ENCODE peak calls at places on chromosomes 16 and 17, in nine cellular contexts. One of them, this sample, is unnamed.

GRCh38 chr17:49843774-49844350 is 4.0 kb downstream of the TAC4 start:
- DNase-seq in stomach: no peak
- DNase-seq in testis: no peak
- DNase-seq in uterus: no peak
- DNase-seq in tibial nerve: no peak
- DNase-seq in prostate gland: no peak
- DNase-seq in HCT116: no peak
- DNase-seq in adrenal gland: no peak
- DNase-seq in esophagus squamous epithelium: no peak
- DNase-seq in this sample: peak; percentile 24

GRCh38 chr17:39939588-39940419 is 12.3 kb downstream of the LRRC3C start:
- DNase-seq in stomach: no peak
- DNase-seq in testis: peak; percentile 42
- DNase-seq in uterus: peak; percentile 81
- DNase-seq in tibial nerve: no peak
- DNase-seq in prostate gland: no peak
- DNase-seq in HCT116: no peak
- DNase-seq in adrenal gland: no peak
- DNase-seq in esophagus squamous epithelium: no peak
- DNase-seq in this sample: peak; percentile 35

GRCh38 chr17:773467-774319 is 8.4 kb downstream of the GLOD4 start:
- DNase-seq in stomach: no peak
- DNase-seq in testis: no peak
- DNase-seq in uterus: no peak
- DNase-seq in tibial nerve: no peak
- DNase-seq in prostate gland: no peak
- DNase-seq in HCT116: no peak
- DNase-seq in adrenal gland: no peak
- DNase-seq in esophagus squamous epithelium: no peak
- DNase-seq in this sample: no peak

GRCh38 chr16:87487361-87487924 is 5.4 kb downstream of the ZCCHC14 start:
- DNase-seq in stomach: peak; percentile 79
- DNase-seq in testis: peak; percentile 59
- DNase-seq in uterus: no peak
- DNase-seq in tibial nerve: peak; percentile 41
- DNase-seq in prostate gland: no peak
- DNase-seq in HCT116: peak; percentile 69
- DNase-seq in adrenal gland: peak; percentile 60
- DNase-seq in esophagus squamous epithelium: no peak
- DNase-seq in this sample: no peak

GRCh38 chr17:59748591-59748990 is 41.1 kb downstream of the VMP1 start:
- DNase-seq in stomach: no peak
- DNase-seq in testis: no peak
- DNase-seq in uterus: no peak
- DNase-seq in tibial nerve: no peak
- DNase-seq in prostate gland: no peak
- DNase-seq in HCT116: no peak
- DNase-seq in adrenal gland: no peak
- DNase-seq in esophagus squamous epithelium: no peak
- DNase-seq in this sample: no peak

GRCh38 chr17:56798916-56799315 is 34.8 kb downstream of the C17orf67 start:
- DNase-seq in stomach: no peak
- DNase-seq in testis: no peak
- DNase-seq in uterus: no peak
- DNase-seq in tibial nerve: no peak
- DNase-seq in prostate gland: no peak
- DNase-seq in HCT116: no peak
- DNase-seq in adrenal gland: no peak
- DNase-seq in esophagus squamous epithelium: no peak
- DNase-seq in this sample: no peak

GRCh38 chr17:60173304-60173807 is 23.6 kb downstream of the CA4 start:
- DNase-seq in stomach: no peak
- DNase-seq in testis: no peak
- DNase-seq in uterus: no peak
- DNase-seq in tibial nerve: no peak
- DNase-seq in prostate gland: no peak
- DNase-seq in HCT116: no peak
- DNase-seq in adrenal gland: no peak
- DNase-seq in esophagus squamous epithelium: no peak
- DNase-seq in this sample: no peak

GRCh38 chr16:51393381-51394005 is 242.4 kb upstream of the SALL1 start:
- DNase-seq in stomach: no peak
- DNase-seq in testis: no peak
- DNase-seq in uterus: no peak
- DNase-seq in tibial nerve: no peak
- DNase-seq in prostate gland: no peak
- DNase-seq in HCT116: no peak
- DNase-seq in adrenal gland: no peak
- DNase-seq in esophagus squamous epithelium: no peak
- DNase-seq in this sample: no peak

GRCh38 chr17:58357312-58358297 is 5.6 kb upstream of the SUPT4H1 start:
- DNase-seq in stomach: no peak
- DNase-seq in testis: no peak
- DNase-seq in uterus: no peak
- DNase-seq in tibial nerve: no peak
- DNase-seq in prostate gland: no peak
- DNase-seq in HCT116: no peak
- DNase-seq in adrenal gland: no peak
- DNase-seq in esophagus squamous epithelium: no peak
- DNase-seq in this sample: no peak

GRCh38 chr16:27982184-27982583 is 81.3 kb downstream of the GSG1L start:
- DNase-seq in stomach: no peak
- DNase-seq in testis: peak; percentile 27
- DNase-seq in uterus: no peak
- DNase-seq in tibial nerve: no peak
- DNase-seq in prostate gland: no peak
- DNase-seq in HCT116: peak; percentile 42
- DNase-seq in adrenal gland: no peak
- DNase-seq in esophagus squamous epithelium: no peak
- DNase-seq in this sample: no peak

GRCh38 chr16:63171545-63171944 is 1135.3 kb upstream of the CDH8 start:
- DNase-seq in stomach: no peak
- DNase-seq in testis: no peak
- DNase-seq in uterus: no peak
- DNase-seq in tibial nerve: no peak
- DNase-seq in prostate gland: no peak
- DNase-seq in HCT116: no peak
- DNase-seq in adrenal gland: no peak
- DNase-seq in esophagus squamous epithelium: no peak
- DNase-seq in this sample: no peak

GRCh38 chr16:50332599-50332998 is 36.2 kb downstream of the BRD7 start:
- DNase-seq in stomach: no peak
- DNase-seq in testis: no peak
- DNase-seq in uterus: no peak
- DNase-seq in tibial nerve: no peak
- DNase-seq in prostate gland: no peak
- DNase-seq in HCT116: no peak
- DNase-seq in adrenal gland: no peak
- DNase-seq in esophagus squamous epithelium: no peak
- DNase-seq in this sample: no peak

GRCh38 chr17:50865060-50865867 is 890 bp downstream of the TOB1 start:
- DNase-seq in stomach: peak; percentile 64
- DNase-seq in testis: peak; percentile 56
- DNase-seq in uterus: peak; percentile 55
- DNase-seq in tibial nerve: no peak
- DNase-seq in prostate gland: peak; percentile 60
- DNase-seq in HCT116: peak; percentile 34
- DNase-seq in adrenal gland: peak; percentile 66
- DNase-seq in esophagus squamous epithelium: no peak
- DNase-seq in this sample: peak; percentile 83

GRCh38 chr17:10156579-10157488 is 41.6 kb downstream of the GAS7 start:
- DNase-seq in stomach: peak; percentile 30
- DNase-seq in testis: peak; percentile 46
- DNase-seq in uterus: no peak
- DNase-seq in tibial nerve: peak; percentile 26
- DNase-seq in prostate gland: no peak
- DNase-seq in HCT116: no peak
- DNase-seq in adrenal gland: peak; percentile 56
- DNase-seq in esophagus squamous epithelium: no peak
- DNase-seq in this sample: peak; percentile 52

GRCh38 chr16:20761175-20761574 is 2.6 kb upstream of the ACSM3 start:
- DNase-seq in stomach: no peak
- DNase-seq in testis: no peak
- DNase-seq in uterus: no peak
- DNase-seq in tibial nerve: no peak
- DNase-seq in prostate gland: no peak
- DNase-seq in HCT116: no peak
- DNase-seq in adrenal gland: no peak
- DNase-seq in esophagus squamous epithelium: no peak
- DNase-seq in this sample: no peak

GRCh38 chr17:7289256-7290032 is 5.0 kb downstream of the YBX2 start:
- DNase-seq in stomach: no peak
- DNase-seq in testis: no peak
- DNase-seq in uterus: no peak
- DNase-seq in tibial nerve: no peak
- DNase-seq in prostate gland: no peak
- DNase-seq in HCT116: no peak
- DNase-seq in adrenal gland: no peak
- DNase-seq in esophagus squamous epithelium: no peak
- DNase-seq in this sample: no peak

GRCh38 chr17:78120971-78121800 is 7.4 kb downstream of the TMC6 start:
- DNase-seq in stomach: no peak
- DNase-seq in testis: no peak
- DNase-seq in uterus: no peak
- DNase-seq in tibial nerve: no peak
- DNase-seq in prostate gland: no peak
- DNase-seq in HCT116: no peak
- DNase-seq in adrenal gland: no peak
- DNase-seq in esophagus squamous epithelium: no peak
- DNase-seq in this sample: no peak

DNA sequence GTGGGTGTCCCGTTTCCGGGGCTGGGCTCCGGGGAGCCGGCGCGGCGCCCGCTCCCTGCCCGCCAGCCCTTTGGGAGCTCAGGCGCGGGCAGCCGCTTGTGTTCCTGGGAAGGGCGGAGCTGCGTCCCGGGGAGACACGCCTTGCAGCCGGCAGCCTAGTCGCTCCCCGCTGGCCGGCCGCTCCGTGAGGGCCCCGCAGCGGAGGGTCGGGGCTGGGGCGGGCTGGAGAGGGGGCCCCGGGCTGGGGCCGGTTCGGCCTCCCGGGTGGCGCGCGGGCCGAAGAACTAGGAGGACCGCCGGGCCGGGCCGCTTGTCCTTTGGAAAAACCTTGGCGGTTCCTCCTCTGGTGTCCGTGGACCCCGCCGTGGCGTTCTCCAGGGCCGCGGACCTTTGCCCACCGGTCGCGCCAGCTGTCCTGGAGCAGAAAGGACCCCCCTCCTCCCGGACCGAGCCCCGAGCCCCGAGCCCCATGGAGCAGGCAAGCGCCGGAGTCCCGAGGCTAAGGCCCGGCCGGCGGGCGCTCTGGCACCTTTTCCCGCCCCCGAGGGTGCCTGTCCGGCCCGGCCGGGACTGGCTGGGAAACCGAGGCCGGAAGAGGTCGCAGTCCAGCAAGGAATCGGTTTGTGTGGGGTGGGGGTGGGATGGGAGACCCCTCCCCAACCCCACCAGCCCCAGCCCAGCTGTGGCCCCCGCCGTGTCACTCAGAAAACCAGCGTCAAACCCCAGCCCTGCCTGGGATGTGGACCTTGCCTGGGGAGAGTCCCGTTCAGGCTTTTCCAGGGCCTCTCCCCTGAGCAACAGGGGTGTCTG is 6.8 kb upstream of the TBC1D3B start:
- DNase-seq in stomach: peak; percentile 67
- DNase-seq in testis: peak; percentile 70
- DNase-seq in uterus: peak; percentile 9
- DNase-seq in tibial nerve: no peak
- DNase-seq in prostate gland: peak; percentile 64
- DNase-seq in HCT116: peak; percentile 39
- DNase-seq in adrenal gland: peak; percentile 39
- DNase-seq in esophagus squamous epithelium: no peak
- DNase-seq in this sample: peak; percentile 81
- TF ChIP-seq POLR2A in stomach: no peak
- TF ChIP-seq POLR2A in testis: no peak
- TF ChIP-seq POLR2A in uterus: no peak
- TF ChIP-seq POLR2A in tibial nerve: peak; percentile 30
- TF ChIP-seq POLR2A in prostate gland: no peak
- TF ChIP-seq POLR2A in HCT116: no peak
- TF ChIP-seq POLR2A in adrenal gland: peak; percentile 37
- TF ChIP-seq POLR2A in esophagus squamous epithelium: peak; percentile 31
- TF ChIP-seq POLR2A in this sample: no peak

GRCh38 chr17:44539664-44540063 is 17.6 kb upstream of the FZD2 start:
- DNase-seq in stomach: no peak
- DNase-seq in testis: no peak
- DNase-seq in uterus: no peak
- DNase-seq in tibial nerve: no peak
- DNase-seq in prostate gland: no peak
- DNase-seq in HCT116: no peak
- DNase-seq in adrenal gland: no peak
- DNase-seq in esophagus squamous epithelium: no peak
- DNase-seq in this sample: no peak
- H3K4me1 ChIP-seq in stomach: no peaks in the 10 kb centered on the region
- H3K4me1 ChIP-seq in testis: peaks cover 18% of the 10 kb centered on the region
- H3K4me1 ChIP-seq in uterus: no peaks in the 10 kb centered on the region
- H3K4me1 ChIP-seq in tibial nerve: no peaks in the 10 kb centered on the region
- H3K4me1 ChIP-seq in prostate gland: no peaks in the 10 kb centered on the region
- H3K4me1 ChIP-seq in HCT116: peaks cover 49% of the 10 kb centered on the region
- H3K4me1 ChIP-seq in adrenal gland: no peaks in the 10 kb centered on the region
- H3K4me1 ChIP-seq in esophagus squamous epithelium: no peaks in the 10 kb centered on the region
- H3K4me1 ChIP-seq in this sample: peaks cover 7% of the 10 kb centered on the region

GRCh38 chr16:31194898-31195297 is 7.7 kb downstream of the PYCARD start:
- DNase-seq in stomach: no peak
- DNase-seq in testis: no peak
- DNase-seq in uterus: no peak
- DNase-seq in tibial nerve: no peak
- DNase-seq in prostate gland: no peak
- DNase-seq in HCT116: no peak
- DNase-seq in adrenal gland: no peak
- DNase-seq in esophagus squamous epithelium: no peak
- DNase-seq in this sample: no peak
- TF ChIP-seq POLR2A in stomach: no peak
- TF ChIP-seq POLR2A in testis: no peak
- TF ChIP-seq POLR2A in uterus: no peak
- TF ChIP-seq POLR2A in tibial nerve: no peak
- TF ChIP-seq POLR2A in prostate gland: no peak
- TF ChIP-seq POLR2A in HCT116: no peak
- TF ChIP-seq POLR2A in adrenal gland: no peak
- TF ChIP-seq POLR2A in esophagus squamous epithelium: no peak
- TF ChIP-seq POLR2A in this sample: no peak

DNA sequence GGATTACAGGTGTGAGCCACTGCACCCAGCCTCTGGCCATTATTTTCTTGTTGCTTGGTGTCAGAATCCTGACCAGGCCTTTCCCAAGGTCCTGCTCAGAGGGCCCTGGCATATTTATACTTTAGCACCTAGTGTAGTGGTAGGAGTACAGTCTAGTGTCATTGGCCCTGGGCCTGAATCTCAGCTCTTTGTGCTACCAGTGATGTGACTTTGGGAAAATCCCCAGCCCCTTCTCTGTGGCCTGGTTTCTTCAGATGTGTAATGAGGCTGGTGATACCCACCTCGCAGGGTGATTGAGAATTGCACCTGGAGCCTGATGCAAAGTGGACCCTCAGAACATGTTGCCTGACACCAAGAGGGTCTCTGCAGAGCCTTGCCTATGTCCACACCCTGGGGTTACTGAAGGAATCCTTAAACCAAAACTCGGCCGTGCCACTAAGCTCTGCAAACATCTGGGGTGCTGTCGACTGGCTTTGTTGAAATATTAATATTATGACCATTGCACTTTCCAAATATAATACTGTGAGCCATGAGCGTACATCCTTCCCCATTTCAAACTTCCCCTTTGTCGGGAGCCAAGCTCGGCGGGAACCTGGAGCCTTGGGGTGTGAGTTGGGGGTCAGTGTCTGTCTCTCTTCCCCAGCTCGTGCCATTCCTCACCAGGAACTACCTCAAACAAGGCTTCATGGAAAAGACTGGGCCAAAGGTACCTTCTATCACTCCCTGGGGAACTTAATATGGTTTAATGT is 18.0 kb upstream of the RNF135 start:
- DNase-seq in stomach: no peak
- DNase-seq in testis: no peak
- DNase-seq in uterus: no peak
- DNase-seq in tibial nerve: no peak
- DNase-seq in prostate gland: no peak
- DNase-seq in HCT116: no peak
- DNase-seq in adrenal gland: peak; percentile 44
- DNase-seq in esophagus squamous epithelium: no peak
- DNase-seq in this sample: peak; percentile 30
- H3K4me1 ChIP-seq in stomach: peaks cover 3% of the 10 kb centered on the region
- H3K4me1 ChIP-seq in testis: peaks cover 10% of the 10 kb centered on the region
- H3K4me1 ChIP-seq in uterus: no peaks in the 10 kb centered on the region
- H3K4me1 ChIP-seq in tibial nerve: no peaks in the 10 kb centered on the region
- H3K4me1 ChIP-seq in prostate gland: no peaks in the 10 kb centered on the region
- H3K4me1 ChIP-seq in HCT116: no peaks in the 10 kb centered on the region
- H3K4me1 ChIP-seq in adrenal gland: peaks cover 8% of the 10 kb centered on the region
- H3K4me1 ChIP-seq in esophagus squamous epithelium: peaks cover 4% of the 10 kb centered on the region
- H3K4me1 ChIP-seq in this sample: peaks cover 75% of the 10 kb centered on the region

This sample was measured in heart left ventricle.